ENCODE peak calls at places on chromosomes 12 and 14, in six cellular contexts. C is IMR-90, W is trophoblast cell, F is mesenchymal stem cell, A is mesendoderm, L is H9. K is an unnamed sample.

GRCh38 chr12:24561411-24561871 is 387.5 kb downstream of the BCAT1 start:
- DNase-seq in C (peak; percentile 65), W (no peak), F (peak; percentile 84), A (peak; percentile 91), L (no peak), K (no peak)

GRCh38 chr12:71503579-71504470 is 64.2 kb downstream of the LGR5 start:
- DNase-seq in C (no peak), W (no peak), F (no peak), A (no peak), L (no peak), K (peak; percentile 39)

GRCh38 chr14:55593698-55594097 is 13.7 kb downstream of the KTN1 start:
- DNase-seq in C (no peak), W (peak; percentile 6), F (no peak), A (no peak), L (no peak), K (no peak)

GRCh38 chr14:23578560-23579310 is at the start of gene JPH4:
- DNase-seq in C (no peak), W (no peak), F (no peak), A (no peak), L (peak; percentile 68), K (no peak)

GRCh38 chr14:92491782-92492181 is 21.8 kb upstream of the RIN3 start:
- DNase-seq in C (no peak), W (no peak), F (no peak), A (no peak), L (no peak), K (no peak)

GRCh38 chr12:87120440-87120839 is 864.2 kb upstream of the MGAT4C start:
- DNase-seq in C (peak; percentile 2), W (no peak), F (no peak), A (no peak), L (no peak), K (no peak)

GRCh38 chr12:34404377-34405285 is 382.3 kb downstream of the ALG10 start:
- DNase-seq in C (no peak), W (no peak), F (no peak), A (no peak), L (peak; percentile 15), K (no peak)

GRCh38 chr12:2383276-2384028 is 330.7 kb downstream of the CACNA1C start:
- DNase-seq in C (no peak), W (no peak), F (no peak), A (peak; percentile 85), L (no peak), K (no peak)

GRCh38 chr12:122021193-122021821 is 377 bp upstream of the BCL7A start:
- DNase-seq in C (no peak), W (no peak), F (peak; percentile 34), A (peak; percentile 31), L (peak; percentile 66), K (no peak)

DNA sequence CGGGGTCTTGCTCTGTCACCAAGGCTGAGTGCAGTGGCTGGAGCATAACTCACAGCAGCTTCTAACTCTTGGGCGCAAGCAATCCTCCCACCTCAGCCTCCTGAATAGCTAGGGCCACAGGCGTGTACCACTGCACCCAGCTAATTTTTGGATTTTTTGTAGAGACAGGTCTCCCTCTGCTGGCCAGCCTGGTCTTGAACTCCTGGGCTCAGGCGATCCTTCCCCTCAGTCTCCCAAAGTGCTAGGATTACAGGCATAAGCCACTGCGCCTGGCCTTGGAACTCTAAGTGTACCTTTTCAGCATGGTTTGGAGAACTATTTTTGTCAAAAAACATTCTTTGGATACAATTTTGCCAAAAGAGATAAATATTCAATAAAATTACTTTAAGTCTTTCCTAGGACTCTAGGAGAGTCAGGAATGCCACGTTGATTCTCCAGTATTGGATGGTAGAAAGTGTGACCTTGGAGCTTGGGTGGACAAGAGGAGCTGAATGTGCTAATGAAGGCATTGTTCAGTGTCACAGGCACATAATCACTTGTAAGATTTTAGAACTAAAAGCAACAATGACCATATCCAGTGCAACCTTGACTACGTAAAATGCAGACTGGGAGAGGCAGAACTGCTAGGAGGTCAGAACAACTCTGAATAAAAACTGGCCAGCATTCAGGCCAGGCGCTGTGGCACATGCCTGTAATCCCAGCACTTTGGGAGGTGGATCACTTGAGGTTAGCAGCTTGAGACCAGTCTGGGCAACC is 2.8 kb downstream of the SRSF9 start:
- DNase-seq in C (peak; percentile 45), W (peak; percentile 43), F (peak; percentile 52), A (peak; percentile 66), L (peak; percentile 72), K (no peak)
- H3K18ac ChIP-seq in C (no peak overlapping the region), W (no peak overlapping the region), F (no peak overlapping the region), A (no peak overlapping the region), L (no peak overlapping the region), K (no peak overlapping the region)

DNA sequence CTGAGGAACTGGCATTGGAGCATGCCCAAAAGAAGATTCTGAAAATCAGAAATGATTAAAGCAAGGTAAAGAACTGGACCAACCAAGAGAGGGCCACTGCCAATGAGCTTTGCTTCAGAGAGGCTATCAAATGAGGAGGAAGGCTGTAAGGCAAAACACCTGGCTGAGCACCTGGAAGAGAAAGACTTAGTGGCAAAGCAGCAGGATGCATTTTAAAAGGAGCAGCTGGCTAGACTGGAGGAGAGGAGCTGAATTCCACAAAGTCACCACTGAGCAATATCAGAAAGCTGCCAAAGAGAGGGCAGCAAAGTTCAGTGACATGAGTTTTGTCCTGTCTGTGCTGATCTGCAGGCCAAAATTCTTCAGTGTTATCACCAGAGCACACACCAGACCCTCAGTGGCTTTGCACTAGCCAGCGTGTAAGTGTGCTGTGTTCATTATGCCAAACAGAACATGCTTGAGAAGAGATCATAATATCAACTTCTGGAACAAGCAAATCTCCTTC is 338.7 kb downstream of the TRHDE start:
- DNase-seq in C (no peak), W (no peak), F (no peak), A (peak; percentile 29), L (peak; percentile 78), K (no peak)
- H3K4ac ChIP-seq in C (no peak overlapping the region), W (no peak overlapping the region), F (no peak overlapping the region), A (peak overlapping the region; percentile 81), L (no peak overlapping the region), K (no peak overlapping the region)

GRCh38 chr12:13179159-13180074 is 17.1 kb upstream of the EMP1 start:
- DNase-seq in C (peak; percentile 37), W (no peak), F (peak; percentile 41), A (peak; percentile 60), L (peak; percentile 80), K (no peak)
- H3K18ac ChIP-seq in C (peak overlapping the region; percentile 46), W (no peak overlapping the region), F (peak overlapping the region; percentile 71), A (no peak overlapping the region), L (peak overlapping the region; percentile 65), K (peak overlapping the region; percentile 53)

GRCh38 chr14:29580763-29581162 is 346.9 kb downstream of the PRKD1 start:
- DNase-seq in C (no peak), W (no peak), F (no peak), A (no peak), L (no peak), K (no peak)
- H3K4ac ChIP-seq in C (no peak overlapping the region), W (no peak overlapping the region), F (no peak overlapping the region), A (no peak overlapping the region), L (no peak overlapping the region), K (no peak overlapping the region)

GRCh38 chr14:102222009-102222575 is 82.4 kb downstream of the WDR20 start:
- DNase-seq in C (no peak), W (no peak), F (no peak), A (no peak), L (no peak), K (no peak)

GRCh38 chr14:102222751-102223150 is 82.2 kb downstream of the MOK start:
- DNase-seq in C (no peak), W (no peak), F (no peak), A (no peak), L (no peak), K (no peak)

GRCh38 chr14:102219316-102219715 is 79.6 kb downstream of the WDR20 start:
- DNase-seq in C (no peak), W (no peak), F (no peak), A (no peak), L (no peak), K (no peak)

GRCh38 chr14:102220031-102220430 is 80.3 kb downstream of the WDR20 start:
- DNase-seq in C (no peak), W (no peak), F (no peak), A (no peak), L (no peak), K (no peak)

DNA sequence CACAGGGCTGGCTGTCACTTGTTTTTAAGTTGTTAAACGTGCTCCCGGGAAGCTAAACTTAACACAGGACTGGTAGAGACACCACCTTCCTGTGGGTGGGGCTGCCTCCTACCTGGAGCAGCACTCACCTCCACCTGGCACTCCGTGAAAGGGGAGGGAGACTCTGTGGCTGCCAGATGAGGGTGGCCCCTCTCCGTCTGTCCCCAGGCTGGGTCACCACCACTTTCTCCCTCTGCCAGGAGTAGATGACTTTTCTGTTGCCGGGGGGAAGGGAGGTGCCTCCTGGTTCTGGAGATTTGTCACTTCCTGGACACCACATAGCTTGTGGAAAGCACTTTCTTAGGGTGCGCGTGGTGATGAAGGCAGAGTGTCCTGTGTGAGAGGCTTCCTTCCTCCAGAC is 81.3 kb downstream of the WDR20 start:
- DNase-seq in C (peak; percentile 44), W (no peak), F (peak; percentile 43), A (peak; percentile 68), L (no peak), K (no peak)
- H3K18ac ChIP-seq in C (no peak overlapping the region), W (no peak overlapping the region), F (peak overlapping the region; percentile 18), A (no peak overlapping the region), L (no peak overlapping the region), K (no peak overlapping the region)